ENCODE peak calls at places on chromosomes 13 and 19, in ten cellular contexts. U, B, H, S, L, A, I, Q, Z and W are unnamed samples.

GRCh38 chr19:35560677-35561076 is 2.8 kb downstream of the ATP4A start:
- DNase-seq in U (no peak), B (no peak), H (no peak), S (no peak), L (no peak), A (no peak), I (no peak), Q (no peak), Z (no peak), W (no peak)

GRCh38 chr19:47512183-47512947 is 2.5 kb downstream of the NAPA start:
- DNase-seq in U (no peak), B (peak; percentile 77), H (no peak), S (peak; percentile 83), L (peak; percentile 68), A (no peak), I (no peak), Q (peak; percentile 53), Z (no peak), W (peak; percentile 65)

GRCh38 chr19:17803264-17803896 is 8.4 kb downstream of the B3GNT3 start:
- DNase-seq in U (no peak), B (no peak), H (no peak), S (peak; percentile 58), L (no peak), A (no peak), I (no peak), Q (no peak), Z (no peak), W (no peak)

GRCh38 chr19:10105241-10106099 is 692 bp upstream of the PPAN start:
- DNase-seq in U (no peak), B (peak; percentile 22), H (no peak), S (no peak), L (no peak), A (no peak), I (no peak), Q (no peak), Z (no peak), W (no peak)

GRCh38 chr13:110340812-110341444 is 33.8 kb downstream of the COL4A2 start:
- DNase-seq in U (peak; percentile 34), B (peak; percentile 76), H (peak; percentile 86), S (peak; percentile 72), L (peak; percentile 85), A (peak; percentile 98), I (no peak), Q (peak; percentile 56), Z (no peak), W (peak; percentile 54)

GRCh38 chr13:98741741-98742435 is 10.6 kb downstream of the SLC15A1 start:
- DNase-seq in U (no peak), B (no peak), H (no peak), S (no peak), L (no peak), A (no peak), I (no peak), Q (no peak), Z (no peak), W (no peak)

GRCh38 chr19:16136185-16137067 is 7.1 kb upstream of the HSH2D start:
- DNase-seq in U (no peak), B (no peak), H (no peak), S (no peak), L (no peak), A (no peak), I (no peak), Q (peak; percentile 21), Z (no peak), W (no peak)

GRCh38 chr13:48188640-48189039 is 44.4 kb upstream of the ITM2B start:
- DNase-seq in U (no peak), B (no peak), H (no peak), S (no peak), L (no peak), A (no peak), I (no peak), Q (no peak), Z (no peak), W (no peak)

GRCh38 chr19:29528946-29529645 is 3.3 kb downstream of the VSTM2B start:
- DNase-seq in U (no peak), B (no peak), H (no peak), S (no peak), L (peak; percentile 18), A (peak; percentile 46), I (no peak), Q (no peak), Z (no peak), W (no peak)
- H3K4me3 ChIP-seq in U (no peak overlapping the region), B (no peak overlapping the region), H (peak overlapping the region; percentile 23), S (no peak overlapping the region), L (no peak overlapping the region), A (no peak overlapping the region), I (peak overlapping the region; percentile 61), Q (no peak overlapping the region), Z (no peak overlapping the region), W (no peak overlapping the region)

DNA sequence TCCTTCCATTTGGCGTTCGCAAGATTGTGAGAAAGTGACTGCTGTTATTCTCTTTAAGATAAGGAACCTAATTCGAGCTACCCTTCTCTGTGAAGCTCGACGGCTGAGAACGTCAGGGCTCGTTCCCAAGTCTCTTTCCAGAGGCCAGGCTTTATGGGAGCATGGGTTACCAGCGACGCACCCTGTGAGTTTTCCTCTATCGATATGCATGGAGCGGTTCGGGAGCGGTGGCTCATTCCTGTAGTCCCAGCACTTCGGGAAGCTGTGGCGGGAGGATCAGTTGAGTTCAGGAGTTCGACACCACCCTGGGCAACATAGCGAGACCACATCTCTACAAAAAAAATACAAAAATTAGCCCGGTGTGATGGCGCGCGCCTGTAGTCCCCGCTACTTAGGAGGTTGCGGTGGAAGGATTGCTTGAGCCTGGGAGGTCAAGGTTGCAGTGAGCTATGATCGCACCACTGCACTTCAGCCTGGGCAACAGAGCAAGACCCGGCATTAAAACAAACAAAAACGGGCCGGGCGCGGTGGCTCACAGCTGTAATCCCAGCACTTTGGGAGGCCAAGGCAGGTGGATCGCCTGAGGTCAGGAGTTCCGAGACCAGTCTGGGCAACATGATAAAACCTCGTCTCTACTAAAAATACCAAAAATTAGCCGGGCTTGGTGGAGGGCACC is 671 bp upstream of the ZNF606 start:
- DNase-seq in U (no peak), B (no peak), H (no peak), S (no peak), L (no peak), A (no peak), I (no peak), Q (no peak), Z (no peak), W (no peak)
- H3K9me3 ChIP-seq in U (no peaks in the 10 kb centered on the region), B (peaks cover 31% of the 10 kb centered on the region), H (peaks cover 78% of the 10 kb centered on the region), S (peaks cover 18% of the 10 kb centered on the region), L (peaks cover 49% of the 10 kb centered on the region), A (peaks cover 19% of the 10 kb centered on the region), I (peaks cover 78% of the 10 kb centered on the region), Q (no peaks in the 10 kb centered on the region), Z (no peaks in the 10 kb centered on the region), W (peaks cover 8% of the 10 kb centered on the region)

GRCh38 chr19:5680083-5680436 is 256 bp downstream of the MICOS13 start:
- DNase-seq in U (no peak), B (peak; percentile 50), H (no peak), S (peak; percentile 36), L (no peak), A (peak; percentile 79), I (no peak), Q (peak; percentile 55), Z (no peak), W (no peak)

GRCh38 chr19:5679289-5680082 is 830 bp downstream of the MICOS13 start:
- DNase-seq in U (no peak), B (peak; percentile 20), H (no peak), S (no peak), L (no peak), A (peak; percentile 77), I (no peak), Q (peak; percentile 42), Z (no peak), W (no peak)

GRCh38 chr19:5682293-5682592 is 1.4 kb downstream of the HSD11B1L start:
- DNase-seq in U (no peak), B (no peak), H (no peak), S (no peak), L (no peak), A (no peak), I (no peak), Q (peak; percentile 19), Z (no peak), W (no peak)

GRCh38 chr19:5681446-5682292 is 842 bp downstream of the HSD11B1L start:
- DNase-seq in U (no peak), B (no peak), H (no peak), S (no peak), L (no peak), A (no peak), I (no peak), Q (peak; percentile 40), Z (no peak), W (no peak)

DNA sequence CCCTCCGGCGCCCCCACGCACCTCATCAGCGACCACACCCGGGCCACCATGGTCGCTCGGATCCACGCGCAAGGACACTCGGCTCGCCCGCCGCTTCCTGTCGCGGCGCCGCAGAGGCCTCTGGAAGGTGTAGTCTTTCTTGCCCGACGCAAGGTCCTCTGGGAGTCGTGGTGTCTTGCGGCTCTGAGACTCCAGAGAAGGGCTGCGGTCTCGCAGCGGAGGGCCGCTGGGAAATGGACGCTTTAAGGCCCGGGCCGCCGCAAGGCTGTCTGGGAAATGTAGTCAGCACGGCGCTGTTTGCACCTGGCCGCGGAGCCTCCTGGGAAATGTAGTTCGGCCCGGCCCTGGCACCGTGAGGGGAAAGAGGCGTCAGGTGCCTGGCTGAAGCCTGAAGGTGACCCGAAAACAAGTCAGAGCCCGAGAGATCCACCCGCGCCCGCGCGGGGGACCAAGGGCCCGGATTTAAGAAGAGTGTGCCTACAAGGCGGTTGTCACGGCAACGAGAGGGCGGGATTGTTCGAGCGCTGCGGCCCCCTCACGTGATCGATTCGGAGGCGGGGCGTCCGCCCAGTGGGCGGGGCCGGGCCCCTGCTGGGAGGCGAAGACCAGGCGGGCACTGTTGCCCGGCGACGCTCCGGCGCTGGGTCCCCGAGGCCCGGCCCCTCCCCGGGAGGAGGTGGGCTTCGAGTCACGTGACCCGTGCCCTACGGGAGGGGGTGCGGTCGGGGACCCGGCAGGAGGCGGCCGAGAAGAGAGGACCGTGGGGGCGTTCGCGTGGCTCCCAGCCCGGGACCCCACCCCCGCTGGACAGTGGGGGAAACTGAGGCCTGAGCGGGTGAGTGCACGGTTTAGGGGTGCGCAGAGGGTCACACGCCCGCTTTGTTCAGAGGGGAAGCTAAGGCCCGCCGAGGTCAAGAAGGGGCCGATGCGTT is at the start of the genes HSD11B1L and MICOS13:
- DNase-seq in U (peak; percentile 99), B (peak; percentile 99), H (peak; percentile 99), S (peak; percentile 99), L (peak; percentile 99), A (peak; percentile 99), I (peak; percentile 98), Q (peak; percentile 99), Z (peak; percentile 97), W (peak; percentile 99)
- TF ChIP-seq POLR2A in U (peak; percentile 46), B (peak; percentile 43), H (no peak), S (no peak), L (peak; percentile 17), A (no peak), I (peak; percentile 24), Q (no peak), Z (peak; percentile 68), W (no peak)

DNA sequence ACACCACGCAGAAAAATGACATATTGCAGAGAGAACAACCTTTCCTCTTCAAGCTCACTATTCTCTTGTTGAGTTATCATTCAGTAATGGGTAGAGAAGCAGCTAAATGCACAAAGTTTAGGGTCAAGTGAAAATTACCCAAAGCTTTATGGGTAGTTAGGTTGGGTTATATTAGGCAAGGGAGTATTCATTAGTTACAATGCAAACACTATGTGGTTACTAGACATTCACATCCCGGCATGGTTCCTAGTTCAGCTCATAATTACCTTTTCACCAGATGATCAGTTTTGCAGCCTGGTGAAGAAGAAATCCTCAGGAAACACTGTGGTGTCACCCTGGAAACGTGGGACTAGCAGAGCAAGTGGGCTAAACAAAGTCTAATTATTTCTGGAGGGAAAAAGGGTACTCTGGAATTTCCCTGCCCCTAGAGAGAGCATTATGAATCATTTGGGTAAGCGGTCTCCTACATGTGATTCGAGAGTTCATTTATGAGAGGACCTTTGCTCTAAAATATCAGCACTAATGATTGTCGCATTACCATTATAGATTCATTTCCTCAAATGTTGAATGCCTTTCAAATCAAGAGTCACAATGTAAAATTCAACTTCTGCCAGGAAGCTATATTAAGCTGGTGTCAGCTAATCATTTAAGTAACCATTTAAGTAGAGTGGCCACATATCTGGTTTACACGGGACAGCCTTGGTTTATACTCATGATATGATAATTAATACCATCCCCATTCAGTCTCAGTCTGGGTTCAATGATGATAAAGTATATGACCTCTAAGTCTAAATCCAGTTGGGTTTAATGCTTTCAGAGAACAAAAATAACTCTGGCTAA is 1208.0 kb downstream of the DIAPH3 start:
- DNase-seq in U (no peak), B (no peak), H (no peak), S (no peak), L (no peak), A (no peak), I (no peak), Q (no peak), Z (no peak), W (no peak)
- H3K4me3 ChIP-seq in U (no peak overlapping the region), B (no peak overlapping the region), H (no peak overlapping the region), S (no peak overlapping the region), L (no peak overlapping the region), A (no peak overlapping the region), I (no peak overlapping the region), Q (no peak overlapping the region), Z (no peak overlapping the region), W (no peak overlapping the region)